ENCODE peak calls at places on chromosomes 2 and 18, in five cellular contexts. Z is BE2C, J is iris pigment epithelial cell, K is skeletal muscle cell, V is NT2/D1. S is an unnamed sample.

GRCh38 chr18:64037812-64038414 is 68.0 kb downstream of the SERPINB8 start:
- DNase-seq in Z (no peak), K (no peak), V (peak; percentile 39), J (peak; percentile 16), S (peak; percentile 12)

GRCh38 chr2:233354500-233354924 is 218 bp downstream of the DGKD start:
- DNase-seq in V (no peak), K (no peak), J (no peak), Z (no peak), S (no peak)

GRCh38 chr2:73746015-73746876 is 9.1 kb upstream of the TPRKB start:
- DNase-seq in K (no peak), J (no peak), Z (no peak), V (no peak), S (no peak)

GRCh38 chr18:159037-159652 is 788 bp downstream of the USP14 start:
- DNase-seq in V (no peak), Z (no peak), J (peak; percentile 32), K (no peak), S (peak; percentile 16)

GRCh38 chr18:10912790-10913560 is 236.4 kb downstream of the PIEZO2 start:
- DNase-seq in V (no peak), Z (no peak), J (peak; percentile 81), K (peak; percentile 79), S (peak; percentile 84)

GRCh38 chr2:206942799-206943478 is 3.6 kb downstream of the CPO start:
- DNase-seq in J (no peak), Z (no peak), K (no peak), V (no peak), S (no peak)

GRCh38 chr2:108616290-108616689 is 82.0 kb downstream of the LIMS1 start:
- DNase-seq in K (no peak), Z (no peak), J (no peak), V (no peak), S (no peak)

GRCh38 chr2:84427235-84428138 is 31.6 kb downstream of the SUCLG1 start:
- DNase-seq in J (peak; percentile 79), K (no peak), Z (no peak), V (no peak), S (peak; percentile 72)

GRCh38 chr18:27185897-27186296 is 789 bp upstream of the CHST9 start:
- DNase-seq in J (no peak), K (no peak), V (no peak), Z (no peak), S (no peak)

GRCh38 chr2:108536133-108536780 is 2.0 kb downstream of the LIMS1 start:
- DNase-seq in V (no peak), J (peak; percentile 82), Z (no peak), K (no peak), S (peak; percentile 26)

GRCh38 chr2:221478106-221478863 is 93.8 kb downstream of the EPHA4 start:
- DNase-seq in Z (no peak), J (peak; percentile 18), V (no peak), K (no peak), S (no peak)

GRCh38 chr2:84838434-84839145 is 42.3 kb downstream of the TRABD2A start:
- DNase-seq in Z (no peak), J (peak; percentile 52), K (no peak), V (no peak), S (peak; percentile 80)

GRCh38 chr2:158676696-158677095 is 118.4 kb upstream of the DAPL1 start:
- DNase-seq in V (no peak), K (no peak), J (no peak), Z (no peak), S (no peak)

GRCh38 chr2:88919087-88919738 is 227.7 kb downstream of the RPIA start:
- DNase-seq in V (no peak), K (no peak), Z (no peak), J (peak; percentile 36), S (no peak)

GRCh38 chr2:151560289-151560688 is 150.6 kb downstream of the RIF1 start:
- DNase-seq in K (peak; percentile 70), Z (no peak), V (no peak), J (peak; percentile 60), S (peak; percentile 80)

GRCh38 chr18:6820314-6820713 is 90.8 kb downstream of the ARHGAP28 start:
- DNase-seq in Z (no peak), K (no peak), J (no peak), V (no peak), S (no peak)

GRCh38 chr2:169860149-169860548 is 32.9 kb downstream of the UBR3 start:
- DNase-seq in J (no peak), Z (no peak), K (no peak), V (no peak), S (no peak)

GRCh38 chr2:10947005-10947440 is 35.3 kb downstream of the KCNF1 start:
- DNase-seq in Z (no peak), K (no peak), V (no peak), J (peak; percentile 49), S (peak; percentile 43)

GRCh38 chr2:227933891-227934290 is 62.5 kb downstream of the DAW1 start:
- DNase-seq in V (peak; percentile 20), Z (no peak), K (no peak), J (no peak), S (no peak)

GRCh38 chr2:218357194-218358177 is 829 bp downstream of the CATIP start:
- DNase-seq in V (no peak), Z (no peak), J (no peak), K (no peak), S (no peak)

GRCh38 chr2:39469807-39470206 is 32.7 kb upstream of the MAP4K3 start:
- DNase-seq in K (no peak), V (no peak), J (peak; percentile 83), Z (no peak), S (peak; percentile 40)

GRCh38 chr2:174704061-174704460 is 60.2 kb downstream of the CHRNA1 start:
- DNase-seq in K (no peak), Z (no peak), J (no peak), V (no peak), S (no peak)

GRCh38 chr2:105932582-105932981 is 187.9 kb downstream of the NCK2 start:
- DNase-seq in Z (no peak), V (no peak), K (no peak), J (no peak), S (no peak)

GRCh38 chr2:120955427-120955826 is 219.8 kb downstream of the GLI2 start:
- DNase-seq in Z (no peak), K (no peak), V (no peak), J (no peak), S (peak; percentile 63)